ENCODE peak calls at places on chromosomes 7 and 10, in six cellular contexts. One of them, this sample, is unnamed.

GRCh38 chr10:129873351-129873750 is 90.7 kb downstream of the EBF3 start:
- DNase-seq in COR-L47: no peak
- DNase-seq in NCI-H69: no peak
- DNase-seq in astrocyte of the spinal cord: no peak
- DNase-seq in effector memory CD4-positive, alpha-beta T cell: no peak
- DNase-seq in fibroblast of the conjunctiva: no peak
- DNase-seq in this sample: no peak

GRCh38 chr10:71294091-71294561 is 24.9 kb upstream of the SLC29A3 start:
- DNase-seq in COR-L47: no peak
- DNase-seq in NCI-H69: no peak
- DNase-seq in astrocyte of the spinal cord: no peak
- DNase-seq in effector memory CD4-positive, alpha-beta T cell: no peak
- DNase-seq in fibroblast of the conjunctiva: no peak
- DNase-seq in this sample: no peak

GRCh38 chr10:47383254-47384147 is 592 bp downstream of the ZNF488 start:
- DNase-seq in COR-L47: peak; percentile 77
- DNase-seq in NCI-H69: peak; percentile 79
- DNase-seq in astrocyte of the spinal cord: no peak
- DNase-seq in effector memory CD4-positive, alpha-beta T cell: no peak
- DNase-seq in fibroblast of the conjunctiva: no peak
- DNase-seq in this sample: no peak

GRCh38 chr7:50314778-50315177 is 10.3 kb downstream of the IKZF1 start:
- DNase-seq in COR-L47: no peak
- DNase-seq in NCI-H69: no peak
- DNase-seq in astrocyte of the spinal cord: no peak
- DNase-seq in effector memory CD4-positive, alpha-beta T cell: no peak
- DNase-seq in fibroblast of the conjunctiva: no peak
- DNase-seq in this sample: no peak

GRCh38 chr7:105677803-105678583 is 96.7 kb upstream of the EFCAB10 start:
- DNase-seq in COR-L47: no peak
- DNase-seq in NCI-H69: peak; percentile 30
- DNase-seq in astrocyte of the spinal cord: no peak
- DNase-seq in effector memory CD4-positive, alpha-beta T cell: peak; percentile 58
- DNase-seq in fibroblast of the conjunctiva: no peak
- DNase-seq in this sample: no peak

GRCh38 chr10:48745662-48746245 is 61.1 kb downstream of the WDFY4 start:
- DNase-seq in COR-L47: no peak
- DNase-seq in NCI-H69: no peak
- DNase-seq in astrocyte of the spinal cord: no peak
- DNase-seq in effector memory CD4-positive, alpha-beta T cell: no peak
- DNase-seq in fibroblast of the conjunctiva: no peak
- DNase-seq in this sample: no peak

GRCh38 chr7:78083466-78084120 is 285.0 kb downstream of the PHTF2 start:
- DNase-seq in COR-L47: no peak
- DNase-seq in NCI-H69: no peak
- DNase-seq in astrocyte of the spinal cord: no peak
- DNase-seq in effector memory CD4-positive, alpha-beta T cell: no peak
- DNase-seq in fibroblast of the conjunctiva: no peak
- DNase-seq in this sample: no peak

GRCh38 chr7:5695037-5695708 is 86.3 kb downstream of the RNF216 start:
- DNase-seq in COR-L47: no peak
- DNase-seq in NCI-H69: no peak
- DNase-seq in astrocyte of the spinal cord: peak; percentile 95
- DNase-seq in effector memory CD4-positive, alpha-beta T cell: peak; percentile 27
- DNase-seq in fibroblast of the conjunctiva: no peak
- DNase-seq in this sample: peak; percentile 96

GRCh38 chr7:47578581-47579270 is 3.2 kb downstream of the TNS3 start:
- DNase-seq in COR-L47: no peak
- DNase-seq in NCI-H69: no peak
- DNase-seq in astrocyte of the spinal cord: peak; percentile 60
- DNase-seq in effector memory CD4-positive, alpha-beta T cell: no peak
- DNase-seq in fibroblast of the conjunctiva: no peak
- DNase-seq in this sample: no peak

GRCh38 chr10:18658301-18658991 is 785 bp upstream of the ARL5B start:
- DNase-seq in COR-L47: no peak
- DNase-seq in NCI-H69: peak; percentile 1
- DNase-seq in astrocyte of the spinal cord: peak; percentile 29
- DNase-seq in effector memory CD4-positive, alpha-beta T cell: no peak
- DNase-seq in fibroblast of the conjunctiva: no peak
- DNase-seq in this sample: no peak

GRCh38 chr7:139358541-139359365 is 941 bp upstream of the LUC7L2 start:
- DNase-seq in COR-L47: no peak
- DNase-seq in NCI-H69: peak; percentile 24
- DNase-seq in astrocyte of the spinal cord: peak; percentile 36
- DNase-seq in effector memory CD4-positive, alpha-beta T cell: no peak
- DNase-seq in fibroblast of the conjunctiva: peak; percentile 48
- DNase-seq in this sample: no peak

GRCh38 chr7:70717553-70718248 is 414.2 kb upstream of the GALNT17 start:
- DNase-seq in COR-L47: no peak
- DNase-seq in NCI-H69: peak; percentile 38
- DNase-seq in astrocyte of the spinal cord: no peak
- DNase-seq in effector memory CD4-positive, alpha-beta T cell: no peak
- DNase-seq in fibroblast of the conjunctiva: no peak
- DNase-seq in this sample: no peak

GRCh38 chr10:19629559-19629958 is 186.7 kb upstream of the PLXDC2 start:
- DNase-seq in COR-L47: no peak
- DNase-seq in NCI-H69: no peak
- DNase-seq in astrocyte of the spinal cord: peak; percentile 67
- DNase-seq in effector memory CD4-positive, alpha-beta T cell: no peak
- DNase-seq in fibroblast of the conjunctiva: peak; percentile 30
- DNase-seq in this sample: no peak

GRCh38 chr10:48251525-48252353 is 22.8 kb downstream of the FRMPD2 start:
- DNase-seq in COR-L47: peak; percentile 3
- DNase-seq in NCI-H69: peak; percentile 93
- DNase-seq in astrocyte of the spinal cord: no peak
- DNase-seq in effector memory CD4-positive, alpha-beta T cell: no peak
- DNase-seq in fibroblast of the conjunctiva: no peak
- DNase-seq in this sample: peak; percentile 21

GRCh38 chr10:47403401-47404318 is 19.6 kb upstream of the ZNF488 start:
- DNase-seq in COR-L47: no peak
- DNase-seq in NCI-H69: no peak
- DNase-seq in astrocyte of the spinal cord: no peak
- DNase-seq in effector memory CD4-positive, alpha-beta T cell: no peak
- DNase-seq in fibroblast of the conjunctiva: no peak
- DNase-seq in this sample: peak; percentile 20

GRCh38 chr7:2168612-2169312 is 64.0 kb downstream of the MAD1L1 start:
- DNase-seq in COR-L47: no peak
- DNase-seq in NCI-H69: no peak
- DNase-seq in astrocyte of the spinal cord: no peak
- DNase-seq in effector memory CD4-positive, alpha-beta T cell: no peak
- DNase-seq in fibroblast of the conjunctiva: no peak
- DNase-seq in this sample: no peak

GRCh38 chr10:71072146-71072819 is 140.1 kb upstream of the UNC5B start:
- DNase-seq in COR-L47: no peak
- DNase-seq in NCI-H69: no peak
- DNase-seq in astrocyte of the spinal cord: no peak
- DNase-seq in effector memory CD4-positive, alpha-beta T cell: no peak
- DNase-seq in fibroblast of the conjunctiva: no peak
- DNase-seq in this sample: no peak

GRCh38 chr7:139937685-139938084 is 108.6 kb downstream of the TBXAS1 start:
- DNase-seq in COR-L47: no peak
- DNase-seq in NCI-H69: no peak
- DNase-seq in astrocyte of the spinal cord: no peak
- DNase-seq in effector memory CD4-positive, alpha-beta T cell: no peak
- DNase-seq in fibroblast of the conjunctiva: no peak
- DNase-seq in this sample: no peak

GRCh38 chr7:51764981-51765380 is 448.4 kb upstream of the COBL start:
- DNase-seq in COR-L47: no peak
- DNase-seq in NCI-H69: no peak
- DNase-seq in astrocyte of the spinal cord: no peak
- DNase-seq in effector memory CD4-positive, alpha-beta T cell: no peak
- DNase-seq in fibroblast of the conjunctiva: no peak
- DNase-seq in this sample: no peak

GRCh38 chr10:73110345-73110849 is at the start of gene NUDT13:
- DNase-seq in COR-L47: peak; percentile 23
- DNase-seq in NCI-H69: peak; percentile 84
- DNase-seq in astrocyte of the spinal cord: peak; percentile 78
- DNase-seq in effector memory CD4-positive, alpha-beta T cell: no peak
- DNase-seq in fibroblast of the conjunctiva: no peak
- DNase-seq in this sample: peak; percentile 79

GRCh38 chr10:93392111-93392510 is 90.0 kb downstream of the MYOF start:
- DNase-seq in COR-L47: no peak
- DNase-seq in NCI-H69: peak; percentile 60
- DNase-seq in astrocyte of the spinal cord: no peak
- DNase-seq in effector memory CD4-positive, alpha-beta T cell: no peak
- DNase-seq in fibroblast of the conjunctiva: no peak
- DNase-seq in this sample: no peak

GRCh38 chr7:120273476-120273975 is 551 bp downstream of the KCND2 start:
- DNase-seq in COR-L47: peak; percentile 81
- DNase-seq in NCI-H69: peak; percentile 90
- DNase-seq in astrocyte of the spinal cord: peak; percentile 16
- DNase-seq in effector memory CD4-positive, alpha-beta T cell: no peak
- DNase-seq in fibroblast of the conjunctiva: no peak
- DNase-seq in this sample: no peak

GRCh38 chr10:91088300-91089140 is 131.9 kb upstream of the PCGF5 start:
- DNase-seq in COR-L47: peak; percentile 23
- DNase-seq in NCI-H69: no peak
- DNase-seq in astrocyte of the spinal cord: peak; percentile 22
- DNase-seq in effector memory CD4-positive, alpha-beta T cell: no peak
- DNase-seq in fibroblast of the conjunctiva: peak; percentile 4
- DNase-seq in this sample: no peak

GRCh38 chr7:29955799-29956476 is 33.7 kb downstream of the SCRN1 start:
- DNase-seq in COR-L47: no peak
- DNase-seq in NCI-H69: no peak
- DNase-seq in astrocyte of the spinal cord: no peak
- DNase-seq in effector memory CD4-positive, alpha-beta T cell: no peak
- DNase-seq in fibroblast of the conjunctiva: no peak
- DNase-seq in this sample: no peak

GRCh38 chr7:130277763-130278643 is 11.3 kb downstream of the CPA2 start:
- DNase-seq in COR-L47: peak; percentile 27
- DNase-seq in NCI-H69: peak; percentile 88
- DNase-seq in astrocyte of the spinal cord: peak; percentile 77
- DNase-seq in effector memory CD4-positive, alpha-beta T cell: no peak
- DNase-seq in fibroblast of the conjunctiva: no peak
- DNase-seq in this sample: peak; percentile 55

GRCh38 chr10:13705526-13706169 is 118.9 kb downstream of the PRPF18 start:
- DNase-seq in COR-L47: no peak
- DNase-seq in NCI-H69: no peak
- DNase-seq in astrocyte of the spinal cord: peak; percentile 37
- DNase-seq in effector memory CD4-positive, alpha-beta T cell: no peak
- DNase-seq in fibroblast of the conjunctiva: no peak
- DNase-seq in this sample: no peak

GRCh38 chr10:71083457-71083975 is 128.9 kb upstream of the UNC5B start:
- DNase-seq in COR-L47: no peak
- DNase-seq in NCI-H69: no peak
- DNase-seq in astrocyte of the spinal cord: no peak
- DNase-seq in effector memory CD4-positive, alpha-beta T cell: no peak
- DNase-seq in fibroblast of the conjunctiva: no peak
- DNase-seq in this sample: no peak

GRCh38 chr7:99190359-99191009 is 17.4 kb downstream of the KPNA7 start:
- DNase-seq in COR-L47: no peak
- DNase-seq in NCI-H69: no peak
- DNase-seq in astrocyte of the spinal cord: no peak
- DNase-seq in effector memory CD4-positive, alpha-beta T cell: no peak
- DNase-seq in fibroblast of the conjunctiva: no peak
- DNase-seq in this sample: no peak